ENCODE peak calls at places on chromosomes 4 and X, in four cellular contexts. B is HepG2, Q is H1, Z is GM12878. L is an unnamed sample.

GRCh38 chr4:37715889-37716402 is 29.8 kb upstream of the RELL1 start:
- DNase-seq in Q (no peak), B (no peak), Z (peak), L (no peak)

GRCh38 chrX:37943554-37943953 is 62.8 kb upstream of the SYTL5 start:
- DNase-seq in Z (no peak), Q (no peak), B (no peak), L (no peak)

GRCh38 chrX:125262836-125263235 is 56.8 kb upstream of the TEX13C start:
- DNase-seq in Z (no peak), B (no peak), Q (no peak), L (no peak)

GRCh38 chrX:83934220-83934619 is 73.3 kb downstream of the CYLC1 start:
- DNase-seq in Q (no peak), Z (no peak), B (no peak), L (no peak)

GRCh38 chrX:118074086-118074485 is 42.5 kb downstream of the KLHL13 start:
- DNase-seq in Z (no peak), B (no peak), Q (no peak), L (no peak)

GRCh38 chrX:19990519-19991349 is at the start of gene BCLAF3:
- DNase-seq in Q (peak), Z (peak), B (peak), L (peak)

GRCh38 chr4:166290426-166290825 is 417.4 kb downstream of the TLL1 start:
- DNase-seq in Q (no peak), B (no peak), Z (no peak), L (no peak)

GRCh38 chrX:100673397-100673953 is 29.5 kb downstream of the SRPX2 start:
- DNase-seq in B (no peak), Z (no peak), Q (no peak), L (no peak)

GRCh38 chrX:50707955-50708694 is 105.9 kb downstream of the SHROOM4 start:
- DNase-seq in Z (no peak), Q (no peak), B (no peak), L (no peak)

GRCh38 chr4:86959588-86960500 is 25.0 kb downstream of the AFF1 start:
- DNase-seq in B (no peak), Z (no peak), Q (peak), L (no peak)

GRCh38 chrX:54358424-54359211 is 772 bp upstream of the WNK3 start:
- DNase-seq in B (no peak), Q (peak), Z (no peak), L (peak)

GRCh38 chr4:155208258-155209054 is at the start of gene NPY2R:
- DNase-seq in Z (no peak), Q (peak), B (no peak), L (no peak)

GRCh38 chr4:155207534-155208257 is 740 bp upstream of the NPY2R start:
- DNase-seq in Z (no peak), Q (peak), B (no peak), L (peak)
- TF ChIP-seq SP1 in Z (no peak), Q (no peak), B (no peak), L (no peak)

GRCh38 chr4:54657556-54658313 is at the start of gene KIT:
- DNase-seq in Q (peak), Z (no peak), B (no peak), L (peak)
- TF ChIP-seq SUZ12 in Q (no peak), Z (peak), B (no peak), L (no peak)

GRCh38 chrX:41870719-41871151 is 52.6 kb downstream of the CASK start:
- DNase-seq in Z (no peak), Q (no peak), B (peak), L (no peak)
- TF ChIP-seq SP1 in Z (no peak), Q (no peak), B (no peak), L (no peak)

GRCh38 chr4:15396157-15396800 is 31.6 kb upstream of the C1QTNF7 start:
- DNase-seq in Z (no peak), B (peak), Q (peak), L (peak)
- TF ChIP-seq SUZ12 in Z (no peak), B (no peak), Q (no peak), L (no peak)

DNA sequence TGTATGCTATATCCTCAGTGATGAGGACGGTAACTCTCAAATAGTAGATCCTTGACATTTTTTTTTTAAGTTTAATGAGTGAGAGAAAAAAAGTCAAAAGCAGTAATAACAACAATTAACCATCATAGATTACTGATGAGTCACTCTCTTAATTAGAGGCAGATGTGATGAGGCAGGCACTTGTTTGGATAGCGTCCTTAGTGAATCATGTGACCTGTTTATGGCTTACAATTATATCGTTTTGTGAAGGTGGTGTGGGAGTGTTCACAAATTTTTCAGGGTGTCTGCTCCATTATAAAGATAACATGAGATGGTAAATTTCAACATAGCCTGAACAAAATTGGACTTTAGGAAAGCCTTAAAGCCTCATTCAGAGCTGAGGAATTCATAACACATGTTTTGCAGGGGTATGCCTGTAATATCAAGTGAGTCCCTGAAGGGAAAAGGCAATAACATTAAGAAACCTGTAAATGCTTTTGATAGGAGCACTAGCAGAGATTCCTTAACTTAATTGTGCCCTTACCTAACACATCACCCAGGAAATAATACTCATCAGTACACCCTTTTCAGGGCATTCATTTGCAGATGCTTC is 51.9 kb upstream of the XIAP start:
- DNase-seq in Q (no peak), Z (no peak), B (no peak), L (no peak)
- TF ChIP-seq SP1 in Q (no peak), Z (no peak), B (no peak), L (no peak)

GRCh38 chr4:8877780-8878040 is 6.1 kb upstream of the HMX1 start:
- DNase-seq in Q (no peak), B (no peak), Z (no peak), L (no peak)
- TF ChIP-seq SUZ12 in Q (no peak), B (no peak), Z (no peak), L (no peak)

GRCh38 chr4:89306486-89307184 is 965 bp downstream of the GPRIN3 start:
- DNase-seq in Q (no peak), Z (no peak), B (no peak), L (no peak)
- TF ChIP-seq SP1 in Q (no peak), Z (no peak), B (no peak), L (no peak)

L was measured in HEK293T.